ENCODE peak calls at places on chromosomes 5 and 9, in eight cellular contexts. V, W, X, S, H, Y, R and N are unnamed samples.

GRCh38 chr5:148238395-148238794 is at the start of gene MARCOL:
- DNase-seq in H (no peak), R (no peak), S (no peak), Y (no peak), X (no peak), W (no peak), V (no peak), N (no peak)

GRCh38 chr9:130857864-130858730 is 23.0 kb downstream of the ABL1 start:
- DNase-seq in V (peak), W (peak), S (peak), H (no peak), X (no peak), R (no peak), Y (peak), N (peak)

GRCh38 chr5:139670369-139671095 is 22.4 kb downstream of the CXXC5 start:
- DNase-seq in S (no peak), R (no peak), V (no peak), Y (no peak), W (peak), X (peak), H (no peak), N (no peak)

GRCh38 chr5:138843789-138844461 is 31.2 kb downstream of the LRRTM2 start:
- DNase-seq in H (no peak), S (no peak), V (no peak), R (no peak), W (no peak), Y (no peak), X (no peak), N (no peak)

GRCh38 chr9:95515272-95516113 is 1.3 kb downstream of the PTCH1 start:
- DNase-seq in W (peak), R (no peak), Y (no peak), S (no peak), V (no peak), X (no peak), H (no peak), N (no peak)

GRCh38 chr5:159911349-159911748 is 4.9 kb upstream of the ADRA1B start:
- DNase-seq in Y (no peak), V (no peak), W (no peak), R (no peak), H (no peak), X (peak), S (no peak), N (no peak)

GRCh38 chr9:27344776-27345175 is 47.8 kb upstream of the EQTN start:
- DNase-seq in V (no peak), X (no peak), R (no peak), W (no peak), H (no peak), Y (no peak), S (no peak), N (no peak)

GRCh38 chr5:131986161-131986912 is 25.1 kb downstream of the ACSL6 start:
- DNase-seq in H (no peak), Y (no peak), X (no peak), S (no peak), R (no peak), W (no peak), V (no peak), N (no peak)

GRCh38 chr9:95907794-95908193 is 32.3 kb downstream of the ERCC6L2 start:
- DNase-seq in W (no peak), S (no peak), V (no peak), H (no peak), Y (no peak), R (no peak), X (no peak), N (no peak)

GRCh38 chr9:78903581-78903980 is 606.7 kb downstream of the PSAT1 start:
- DNase-seq in R (no peak), W (no peak), S (no peak), Y (no peak), X (no peak), V (no peak), H (no peak), N (no peak)

GRCh38 chr9:135155396-135155795 is 67.9 kb downstream of the OLFM1 start:
- DNase-seq in R (no peak), V (no peak), S (no peak), X (no peak), W (no peak), Y (no peak), H (no peak), N (no peak)

GRCh38 chr9:78234810-78235209 is 1.1 kb upstream of the CEP78 start:
- DNase-seq in H (no peak), V (no peak), R (no peak), Y (no peak), X (no peak), S (no peak), W (no peak), N (no peak)

GRCh38 chr9:123080444-123080843 is 47.0 kb downstream of the GPR21 start:
- DNase-seq in X (no peak), Y (no peak), S (no peak), R (no peak), W (no peak), V (no peak), H (no peak), N (no peak)

GRCh38 chr9:87556821-87557220 is 59.2 kb downstream of the DAPK1 start:
- DNase-seq in X (no peak), R (no peak), Y (no peak), W (no peak), H (no peak), V (no peak), S (no peak), N (no peak)

GRCh38 chr9:134128727-134129679 is 6.9 kb upstream of the WDR5 start:
- DNase-seq in W (no peak), V (no peak), R (no peak), Y (no peak), S (no peak), X (no peak), H (no peak), N (peak)

GRCh38 chr9:133598978-133599377 is 10.2 kb downstream of the FAM163B start:
- DNase-seq in X (no peak), W (no peak), R (no peak), Y (no peak), S (no peak), H (no peak), V (no peak), N (no peak)

GRCh38 chr5:137808503-137809135 is 54.5 kb upstream of the HNRNPA0 start:
- DNase-seq in W (no peak), S (no peak), Y (no peak), V (no peak), H (no peak), R (no peak), X (no peak), N (no peak)

GRCh38 chr5:101677961-101678360 is 618.1 kb downstream of the SLCO4C1 start:
- DNase-seq in H (no peak), W (no peak), Y (no peak), X (no peak), V (no peak), S (no peak), R (no peak), N (no peak)

GRCh38 chr5:132473608-132474007 is 17.0 kb downstream of the IRF1 start:
- DNase-seq in R (no peak), S (peak), V (peak), W (peak), Y (peak), X (no peak), H (peak), N (no peak)

GRCh38 chr5:119449882-119450281 is 2.4 kb upstream of the HSD17B4 start:
- DNase-seq in Y (no peak), V (no peak), S (no peak), X (no peak), W (no peak), R (no peak), H (no peak), N (no peak)

GRCh38 chr5:59034498-59035186 is 451.8 kb downstream of the RAB3C start:
- DNase-seq in X (no peak), W (no peak), S (no peak), H (no peak), Y (no peak), V (no peak), R (no peak), N (no peak)

GRCh38 chr5:175709276-175709781 is 51.5 kb downstream of the HRH2 start:
- DNase-seq in Y (no peak), X (no peak), V (peak), S (peak), R (no peak), H (peak), W (no peak), N (no peak)

GRCh38 chr9:123438821-123439220 is 82.8 kb downstream of the CRB2 start:
- DNase-seq in V (peak), X (no peak), H (no peak), S (no peak), R (peak), Y (no peak), W (no peak), N (no peak)

GRCh38 chr9:122816163-122816867 is 12.1 kb downstream of the PDCL start:
- DNase-seq in V (no peak), H (no peak), S (no peak), Y (no peak), X (no peak), R (no peak), W (peak), N (peak)

GRCh38 chr9:73613092-73613701 is 461.5 kb downstream of the ANXA1 start:
- DNase-seq in R (no peak), H (no peak), W (no peak), X (no peak), Y (no peak), V (no peak), S (no peak), N (no peak)

GRCh38 chr5:40078907-40079575 is 600.7 kb upstream of the PTGER4 start:
- DNase-seq in Y (no peak), W (no peak), V (no peak), X (no peak), R (no peak), H (no peak), S (no peak), N (no peak)

GRCh38 chr5:29085142-29085541 is 2046.8 kb upstream of the CDH9 start:
- DNase-seq in W (no peak), R (no peak), S (no peak), X (no peak), H (no peak), Y (no peak), V (no peak), N (no peak)

GRCh38 chr9:21994526-21994995 is at the start of gene CDKN2B-AS1:
- DNase-seq in W (peak), R (no peak), S (no peak), H (peak), Y (peak), V (no peak), X (no peak), N (no peak)

GRCh38 chr9:129386812-129387177 is 208.7 kb upstream of the IER5L start:
- DNase-seq in X (no peak), R (no peak), W (no peak), V (no peak), Y (no peak), H (no peak), S (no peak), N (no peak)

GRCh38 chr9:133540336-133541025 is 6.0 kb downstream of the ADAMTSL2 start:
- DNase-seq in H (no peak), X (no peak), Y (no peak), R (no peak), W (no peak), V (no peak), S (no peak), N (no peak)

GRCh38 chr9:89576404-89576824 is 28.4 kb upstream of the GADD45G start:
- DNase-seq in Y (no peak), V (no peak), S (no peak), W (no peak), H (no peak), X (peak), R (no peak), N (no peak)

GRCh38 chr9:36443581-36443980 is 43.5 kb upstream of the RNF38 start:
- DNase-seq in H (no peak), V (no peak), Y (no peak), R (no peak), S (no peak), W (no peak), X (no peak), N (no peak)

GRCh38 chr9:95031711-95032461 is 285.6 kb downstream of the FANCC start:
- DNase-seq in S (no peak), H (peak), Y (no peak), X (no peak), V (no peak), R (no peak), W (no peak), N (no peak)

GRCh38 chr9:110099236-110099741 is 108.7 kb downstream of the C9orf152 start:
- DNase-seq in Y (no peak), V (no peak), H (no peak), S (no peak), X (no peak), W (no peak), R (no peak), N (peak)

GRCh38 chr5:119373449-119373858 is 17.6 kb downstream of the TNFAIP8 start:
- DNase-seq in V (no peak), S (no peak), X (no peak), W (no peak), H (no peak), R (no peak), Y (no peak), N (no peak)

GRCh38 chr5:86880344-86880743 is 262.6 kb downstream of the COX7C start:
- DNase-seq in W (no peak), S (no peak), H (no peak), X (no peak), V (no peak), R (no peak), Y (no peak), N (no peak)

GRCh38 chr5:160029540-160030139 is 20.7 kb downstream of the TTC1 start:
- DNase-seq in R (no peak), W (no peak), V (no peak), S (no peak), Y (no peak), H (no peak), X (no peak), N (no peak)

GRCh38 chr9:6188906-6189305 is 26.7 kb upstream of the IL33 start:
- DNase-seq in W (no peak), R (no peak), S (no peak), Y (no peak), X (no peak), H (no peak), V (no peak), N (no peak)

GRCh38 chr5:95701074-95701473 is 18.3 kb upstream of the SPATA9 start:
- DNase-seq in W (no peak), H (no peak), S (no peak), Y (no peak), V (no peak), X (no peak), R (no peak), N (no peak)

GRCh38 chr5:126867237-126867636 is 90.3 kb downstream of the LMNB1 start:
- DNase-seq in Y (no peak), W (no peak), X (no peak), R (no peak), V (no peak), H (no peak), S (no peak), N (no peak)

GRCh38 chr5:126868338-126868737 is 91.4 kb downstream of the LMNB1 start:
- DNase-seq in R (no peak), V (no peak), W (no peak), H (no peak), Y (no peak), S (no peak), X (no peak), N (no peak)

GRCh38 chr5:126866837-126867236 is 89.9 kb downstream of the LMNB1 start:
- DNase-seq in R (no peak), Y (no peak), H (no peak), V (no peak), S (no peak), W (no peak), X (no peak), N (no peak)

GRCh38 chr5:126871441-126871840 is 94.5 kb downstream of the LMNB1 start:
- DNase-seq in W (no peak), S (no peak), R (no peak), Y (no peak), V (no peak), X (no peak), H (no peak), N (no peak)

DNA sequence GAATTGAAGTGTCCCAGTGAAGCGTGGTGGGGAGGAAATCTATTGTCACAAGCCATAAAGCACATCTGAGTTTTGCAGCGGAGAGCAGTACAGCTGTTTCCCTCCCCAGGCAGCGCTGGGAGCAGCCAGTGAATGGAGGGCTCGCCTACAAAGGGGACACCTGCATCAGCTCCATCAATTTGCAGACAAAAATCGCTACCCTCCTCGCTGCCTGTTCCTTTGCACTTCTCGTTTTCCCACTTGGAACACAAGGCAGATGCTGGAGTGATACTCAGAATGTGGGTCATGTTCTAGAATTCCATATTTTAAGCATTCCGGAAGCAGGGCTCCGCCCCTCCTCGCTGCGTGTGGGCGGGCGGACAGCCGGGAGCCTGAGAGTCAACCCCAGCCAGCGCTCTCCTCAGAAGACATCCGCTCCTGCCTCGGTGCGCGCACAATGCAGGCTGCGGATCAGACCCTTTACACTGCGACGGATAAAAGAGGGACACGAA is 92.1 kb downstream of the LMNB1 start:
- DNase-seq in V (no peak), R (no peak), X (no peak), S (no peak), Y (no peak), H (no peak), W (no peak), N (no peak)
- TF ChIP-seq POLR2A in V (no peak), R (peak), X (no peak), S (no peak), Y (no peak), H (no peak), W (no peak), N (no peak)

GRCh38 chr9:99533421-99533820 is 288.3 kb upstream of the NR4A3 start:
- DNase-seq in R (no peak), X (no peak), W (no peak), Y (no peak), V (no peak), H (no peak), S (no peak), N (no peak)

GRCh38 chr9:99531313-99531712 is 290.4 kb upstream of the NR4A3 start:
- DNase-seq in H (no peak), Y (no peak), X (no peak), S (no peak), W (no peak), V (no peak), R (no peak), N (no peak)
- TF ChIP-seq EP300 in H (no peak), Y (no peak), X (no peak), S (no peak), W (no peak), V (no peak), R (no peak), N (no peak)

DNA sequence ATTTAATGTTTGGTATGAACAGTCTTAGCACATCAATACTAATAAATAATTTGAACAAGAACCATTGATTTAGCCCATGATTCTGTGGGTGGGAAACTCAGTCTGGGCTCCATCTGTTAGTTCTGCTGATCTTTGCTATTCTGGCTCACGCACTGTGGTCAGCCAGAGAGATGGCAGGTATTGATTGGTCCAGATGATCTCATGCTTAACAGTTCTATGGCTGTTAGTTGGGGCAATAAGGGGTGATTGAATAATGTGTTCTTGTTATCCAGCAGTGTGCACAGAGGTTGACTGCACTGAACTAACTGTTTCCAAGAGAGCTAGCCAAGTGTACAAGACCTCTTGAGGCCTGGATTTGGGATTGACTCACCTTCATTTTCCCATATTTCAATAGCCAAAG is 824.3 kb downstream of the SEMA5A start:
- DNase-seq in V (no peak), X (no peak), Y (no peak), W (no peak), R (no peak), S (no peak), H (no peak), N (no peak)
- TF ChIP-seq POLR2A in V (no peak), X (no peak), Y (no peak), W (no peak), R (no peak), S (no peak), H (no peak), N (no peak)

GRCh38 chr5:112372543-112372942 is 46.5 kb downstream of the EPB41L4A start:
- DNase-seq in H (no peak), R (no peak), Y (no peak), X (no peak), S (no peak), V (no peak), W (no peak), N (no peak)

GRCh38 chr5:112371054-112371453 is 48.0 kb downstream of the EPB41L4A start:
- DNase-seq in Y (no peak), V (no peak), H (no peak), R (no peak), S (no peak), X (no peak), W (no peak), N (no peak)

GRCh38 chr5:112367400-112367799 is 51.7 kb downstream of the EPB41L4A start:
- DNase-seq in Y (no peak), R (no peak), H (no peak), S (no peak), X (no peak), W (no peak), V (no peak), N (no peak)

DNA sequence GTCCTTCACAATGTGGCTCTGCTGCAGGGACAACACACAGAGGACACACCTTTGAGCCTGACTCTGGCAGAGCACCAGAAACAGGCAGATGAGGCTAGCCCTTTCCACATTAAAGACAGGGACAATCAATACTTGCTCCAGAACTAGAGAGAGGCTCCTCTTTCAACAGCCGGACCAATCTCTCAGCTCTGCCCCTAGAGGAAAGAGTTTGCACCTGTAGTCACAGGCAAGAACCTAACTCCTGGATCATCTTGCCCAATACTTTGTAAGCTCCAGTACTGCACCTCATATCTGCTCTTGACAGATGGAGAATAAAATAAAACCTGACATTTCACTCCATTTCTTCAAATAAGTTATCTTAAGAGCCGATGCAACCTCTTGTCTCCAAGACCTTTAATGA is 52.1 kb downstream of the EPB41L4A start:
- DNase-seq in S (no peak), Y (no peak), X (peak), H (no peak), V (no peak), W (no peak), R (no peak), N (no peak)
- TF ChIP-seq EP300 in S (no peak), Y (no peak), X (no peak), H (no peak), V (no peak), W (no peak), R (no peak), N (no peak)

DNA sequence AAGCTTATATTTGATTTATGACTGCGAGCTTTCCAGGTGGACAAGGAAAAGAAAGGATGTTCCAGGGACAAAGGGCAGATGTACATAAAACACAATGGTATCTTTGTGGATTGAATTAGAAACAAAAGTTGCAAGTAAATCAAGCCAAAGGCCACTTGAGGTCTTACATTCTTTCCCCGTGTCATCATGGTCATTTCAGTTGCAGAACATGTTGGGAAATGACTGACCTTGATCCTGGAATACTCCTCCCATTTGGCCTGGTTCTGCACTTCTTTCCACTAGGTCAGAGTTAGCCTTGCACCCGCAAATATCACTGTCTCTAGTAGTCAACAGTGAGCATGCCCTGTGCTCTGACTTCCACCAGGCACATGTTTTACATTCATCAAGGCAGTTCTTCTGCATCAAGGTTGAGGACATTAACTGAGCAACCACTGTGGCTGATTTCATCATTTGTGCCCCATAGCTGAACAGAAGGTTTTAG is 1161.6 kb upstream of the DMAC1 start:
- DNase-seq in H (no peak), R (no peak), W (peak), S (peak), Y (peak), X (no peak), V (no peak), N (peak)
- TF ChIP-seq POLR2A in H (no peak), R (no peak), W (no peak), S (no peak), Y (no peak), X (no peak), V (no peak), N (no peak)

GRCh38 chr9:92534199-92535159 is 1.3 kb downstream of the ECM2 start:
- DNase-seq in R (no peak), W (no peak), S (no peak), X (no peak), V (no peak), H (no peak), Y (no peak), N (no peak)
- TF ChIP-seq EP300 in R (no peak), W (no peak), S (no peak), X (no peak), V (no peak), H (no peak), Y (no peak), N (no peak)

GRCh38 chr5:163503106-163504090 is 2.0 kb upstream of the MAT2B start:
- DNase-seq in H (peak), X (peak), S (peak), W (peak), V (no peak), Y (peak), R (peak), N (no peak)
- TF ChIP-seq POLR2A in H (no peak), X (peak), S (no peak), W (peak), V (no peak), Y (no peak), R (peak), N (no peak)